ENCODE peak calls at places on chromosomes 3 and 15, in six cellular contexts. B, G, S, K, C and H are unnamed samples.

GRCh38 chr3:114827495-114827894 is 319.6 kb downstream of the ZBTB20 start:
- DNase-seq in B (peak), G (peak), S (peak), K (peak), C (peak), H (peak)

GRCh38 chr3:178436773-178437172 is 99.5 kb upstream of the KCNMB2 start:
- DNase-seq in B (no peak), G (peak), S (peak), K (peak), C (peak), H (no peak)

GRCh38 chr3:135970500-135971116 is 5.1 kb downstream of the PPP2R3A start:
- DNase-seq in B (no peak), G (no peak), S (no peak), K (peak), C (peak), H (no peak)

GRCh38 chr3:127386490-127386889 is 98.6 kb upstream of the PRR20G start:
- DNase-seq in B (peak), G (no peak), S (no peak), K (no peak), C (no peak), H (no peak)

GRCh38 chr3:8712045-8712870 is 21.3 kb upstream of the CAV3 start:
- DNase-seq in B (no peak), G (no peak), S (no peak), K (peak), C (peak), H (no peak)

GRCh38 chr3:32325957-32326356 is 65.7 kb upstream of the CMTM7 start:
- DNase-seq in B (no peak), G (no peak), S (no peak), K (peak), C (peak), H (no peak)

GRCh38 chr15:81018197-81018596 is 17.5 kb downstream of the TLNRD1 start:
- DNase-seq in B (no peak), G (no peak), S (no peak), K (no peak), C (no peak), H (no peak)

GRCh38 chr15:80217327-80217900 is 34.6 kb downstream of the CTXND1 start:
- DNase-seq in B (no peak), G (no peak), S (no peak), K (no peak), C (no peak), H (no peak)

GRCh38 chr3:54339608-54340007 is 217.3 kb downstream of the CACNA2D3 start:
- DNase-seq in B (no peak), G (no peak), S (no peak), K (no peak), C (no peak), H (no peak)

GRCh38 chr3:28234454-28234853 is 7.0 kb upstream of the CMC1 start:
- DNase-seq in B (no peak), G (no peak), S (no peak), K (no peak), C (no peak), H (no peak)
- H3K27ac ChIP-seq in B (no peak), G (no peak), S (no peak), K (no peak), C (no peak), H (no peak)

GRCh38 chr15:40339621-40339945 is 1.2 kb downstream of the CCDC9B start:
- DNase-seq in B (no peak), G (no peak), S (no peak), K (no peak), C (no peak), H (no peak)
- TF ChIP-seq CTCF in B (peak), G (no peak), S (no peak), K (no peak), C (peak), H (peak)

DNA sequence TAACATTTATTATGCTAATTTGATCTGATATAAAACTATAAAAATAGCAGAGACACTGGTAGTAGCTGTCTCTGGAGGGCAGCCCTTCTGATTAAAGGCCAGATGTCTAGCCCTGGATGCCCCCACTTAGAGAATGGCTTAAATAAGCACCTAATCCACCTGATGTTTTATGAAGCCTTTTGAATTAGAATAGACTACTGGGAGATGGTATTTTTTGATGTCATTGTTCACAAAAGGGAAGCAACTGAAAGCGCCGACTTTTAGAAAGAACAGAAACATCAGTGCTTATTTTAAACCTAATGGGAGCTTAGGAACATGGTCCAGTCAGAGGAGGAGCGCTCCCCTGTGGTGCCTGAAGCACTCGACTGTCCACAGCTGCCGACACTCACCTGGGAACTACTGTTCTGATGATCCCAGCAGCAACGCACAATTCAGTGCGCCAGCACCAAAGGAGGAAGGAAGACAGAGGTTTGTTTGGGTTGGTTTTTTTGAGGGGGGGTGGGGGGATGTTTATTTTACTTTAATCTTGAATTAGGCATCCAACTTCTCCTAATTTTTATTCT is 48.6 kb upstream of the VGLL4 start:
- DNase-seq in B (no peak), G (no peak), S (no peak), K (no peak), C (no peak), H (no peak)
- H3K27ac ChIP-seq in B (peak), G (no peak), S (no peak), K (no peak), C (no peak), H (no peak)

DNA sequence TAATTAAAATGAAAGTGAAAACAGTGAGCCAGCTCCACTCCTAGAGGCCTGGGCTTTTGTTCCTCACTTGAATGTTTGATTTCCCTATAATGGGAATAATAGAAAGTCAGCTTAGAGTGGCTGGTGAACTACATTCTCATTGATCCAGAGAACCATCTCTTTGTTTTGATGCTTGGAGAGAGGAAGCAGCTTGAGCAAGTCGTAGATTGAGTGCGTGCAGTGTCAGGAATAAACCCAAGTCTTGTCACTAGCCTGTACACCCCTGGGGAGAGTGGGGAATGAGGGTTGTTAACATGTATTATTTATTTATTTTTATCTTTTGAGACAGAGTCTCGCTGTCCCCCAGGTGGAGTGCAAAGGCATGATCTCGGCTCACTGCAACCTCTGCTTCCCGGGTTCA is 885 bp upstream of the LSG1 start:
- DNase-seq in B (no peak), G (no peak), S (no peak), K (no peak), C (no peak), H (no peak)
- TF ChIP-seq CTCF in B (no peak), G (no peak), S (no peak), K (no peak), C (no peak), H (no peak)

DNA sequence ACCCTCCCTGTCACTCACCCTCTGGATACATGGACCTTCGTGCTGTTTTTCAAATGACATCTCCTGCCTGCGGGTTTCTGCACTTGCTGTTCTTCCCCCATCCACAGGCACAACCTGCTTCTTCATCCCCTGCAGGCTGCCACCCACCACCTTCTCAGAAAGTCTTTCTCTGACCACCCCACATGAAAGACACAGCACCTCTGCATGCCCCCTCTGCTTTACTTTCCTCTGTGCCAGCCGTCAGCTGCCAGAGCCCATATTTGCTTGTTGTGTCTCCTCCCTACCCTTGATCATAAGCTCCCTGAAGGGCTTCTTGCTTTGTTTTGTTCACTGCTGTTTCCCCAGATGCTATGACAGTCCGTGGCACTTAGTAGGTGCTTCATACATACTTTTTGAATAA is 32.0 kb downstream of the MYO5C start:
- DNase-seq in B (no peak), G (no peak), S (no peak), K (no peak), C (no peak), H (no peak)
- H3K27ac ChIP-seq in B (peak), G (peak), S (peak), K (no peak), C (no peak), H (no peak)

GRCh38 chr3:48587686-48588085 is 7.4 kb downstream of the COL7A1 start:
- DNase-seq in B (no peak), G (no peak), S (no peak), K (no peak), C (no peak), H (no peak)

GRCh38 chr3:48588230-48588629 is 6.9 kb downstream of the COL7A1 start:
- DNase-seq in B (no peak), G (no peak), S (no peak), K (no peak), C (no peak), H (no peak)

GRCh38 chr3:48584836-48585235 is 10.3 kb downstream of the COL7A1 start:
- DNase-seq in B (no peak), G (no peak), S (no peak), K (no peak), C (no peak), H (no peak)

GRCh38 chr3:48581621-48582481 is 13.3 kb downstream of the COL7A1 start:
- DNase-seq in B (no peak), G (no peak), S (no peak), K (no peak), C (no peak), H (no peak)

GRCh38 chr3:48585411-48585810 is 9.7 kb downstream of the COL7A1 start:
- DNase-seq in B (no peak), G (no peak), S (no peak), K (no peak), C (no peak), H (no peak)
- TF ChIP-seq CTCF in B (no peak), G (no peak), S (no peak), K (no peak), C (no peak), H (no peak)